ENCODE peak calls at places on chromosomes 1 and 21, in five cellular contexts. E is keratinocyte, H is DND-41, U is neural progenitor cell, K is fibroblast of lung. F is an unnamed sample.
A peak's percentile ranks its signal among the peaks of the same experiment; 100 is the strongest.

GRCh38 chr21:38804617-38805281 is 980 bp upstream of the ETS2 start:
- DNase-seq in E (no peak), H (peak; percentile 22), U (no peak), K (peak; percentile 61), F (peak; percentile 84)

GRCh38 chr1:93905734-93906133 is 3.5 kb downstream of the GCLM start:
- DNase-seq in E (no peak), H (no peak), U (no peak), K (peak; percentile 43), F (no peak)

GRCh38 chr21:42664614-42665013 is 11.2 kb downstream of the PDE9A start:
- DNase-seq in E (no peak), H (no peak), U (no peak), K (no peak), F (no peak)

GRCh38 chr1:181135462-181135781 is 46.9 kb downstream of the IER5 start:
- DNase-seq in E (no peak), H (peak; percentile 53), U (no peak), K (peak; percentile 56), F (no peak)

GRCh38 chr1:160522622-160523345 is at the start of gene SLAMF6:
- DNase-seq in E (no peak), H (no peak), U (no peak), K (no peak), F (no peak)

GRCh38 chr1:191641420-191642215 is 516.6 kb upstream of the RGS18 start:
- DNase-seq in E (no peak), H (no peak), U (no peak), K (peak; percentile 15), F (no peak)

GRCh38 chr1:37850352-37850955 is 8.9 kb downstream of the MTF1 start:
- DNase-seq in E (no peak), H (no peak), U (no peak), K (no peak), F (no peak)

GRCh38 chr1:204746838-204747442 is 61.4 kb upstream of the LRRN2 start:
- DNase-seq in E (no peak), H (peak; percentile 54), U (peak; percentile 70), K (peak; percentile 42), F (peak; percentile 84)

GRCh38 chr1:6873298-6874015 is 88.2 kb downstream of the CAMTA1 start:
- DNase-seq in E (no peak), H (no peak), U (peak; percentile 19), K (peak; percentile 59), F (no peak)

GRCh38 chr21:37045139-37045538 is 27.7 kb downstream of the PIGP start:
- DNase-seq in E (no peak), H (peak; percentile 76), U (no peak), K (no peak), F (no peak)

GRCh38 chr21:46048926-46049889 is 48.7 kb upstream of the COL6A2 start:
- DNase-seq in E (peak; percentile 19), H (no peak), U (no peak), K (peak; percentile 100), F (no peak)

GRCh38 chr1:76867342-76868130 is at the start of gene ST6GALNAC5:
- DNase-seq in E (no peak), H (no peak), U (peak; percentile 86), K (peak; percentile 38), F (peak; percentile 77)

GRCh38 chr1:166884040-166884642 is 8.1 kb upstream of the TADA1 start:
- DNase-seq in E (no peak), H (no peak), U (peak; percentile 89), K (no peak), F (peak; percentile 96)

GRCh38 chr1:114229368-114229767 is 75.7 kb upstream of the SYT6 start:
- DNase-seq in E (no peak), H (no peak), U (no peak), K (no peak), F (no peak)

GRCh38 chr1:108050911-108051624 is 86.1 kb upstream of the VAV3 start:
- DNase-seq in E (no peak), H (peak; percentile 46), U (no peak), K (no peak), F (peak; percentile 62)

GRCh38 chr1:70429219-70429618 is 18.2 kb downstream of the CTH start:
- DNase-seq in E (no peak), H (no peak), U (no peak), K (peak; percentile 49), F (no peak)

GRCh38 chr1:31224102-31224501 is 15.6 kb downstream of the NKAIN1 start:
- DNase-seq in E (no peak), H (no peak), U (no peak), K (no peak), F (no peak)

GRCh38 chr21:25360593-25360992 is 246.7 kb downstream of the MRPL39 start:
- DNase-seq in E (no peak), H (no peak), U (no peak), K (no peak), F (no peak)

DNA sequence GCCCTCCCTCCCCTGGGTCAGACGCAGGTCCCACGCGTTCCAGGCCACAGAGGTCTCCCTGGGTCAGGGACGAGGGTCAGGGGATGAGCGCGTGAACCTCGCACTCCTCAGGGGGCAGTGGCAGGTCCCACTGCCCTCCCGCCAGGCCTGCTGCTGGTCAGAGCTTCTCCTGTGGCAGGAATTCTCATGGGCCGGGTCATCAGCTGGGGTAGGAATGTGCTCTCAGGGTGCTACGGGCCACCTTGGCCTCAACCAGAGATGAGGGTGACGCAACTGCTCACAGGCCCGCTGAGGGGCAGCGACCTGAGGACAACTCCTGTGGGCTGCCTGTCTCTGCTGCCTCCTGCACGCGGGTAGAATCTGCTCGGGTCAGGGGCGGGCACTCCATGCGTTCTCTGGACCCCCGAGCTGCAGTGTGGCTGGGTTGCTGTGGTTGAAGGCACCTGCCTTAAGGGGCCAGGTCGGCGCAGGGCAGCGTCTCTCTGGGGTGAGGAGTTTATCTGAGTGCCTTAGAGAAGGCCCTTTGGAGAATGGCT is 128.8 kb downstream of the PRDM16 start:
- DNase-seq in E (no peak), H (no peak), U (no peak), K (no peak), F (no peak)
- TF ChIP-seq CTCF in E (no peak), H (no peak), U (no peak), K (no peak), F (no peak)

GRCh38 chr1:36665478-36666080 is 182.9 kb upstream of the CSF3R start:
- DNase-seq in E (no peak), H (no peak), U (no peak), K (no peak), F (no peak)
- H3K27ac ChIP-seq in E (no peak overlapping the region), H (no peak overlapping the region), U (no peak overlapping the region), K (no peak overlapping the region), F (no peak overlapping the region)

GRCh38 chr1:21906173-21907078 is 30.7 kb downstream of the HSPG2 start:
- DNase-seq in E (no peak), H (no peak), U (no peak), K (peak; percentile 51), F (no peak)

GRCh38 chr1:21903638-21904474 is 33.3 kb downstream of the HSPG2 start:
- DNase-seq in E (no peak), H (no peak), U (no peak), K (no peak), F (no peak)

GRCh38 chr1:21904475-21904724 is 32.7 kb downstream of the HSPG2 start:
- DNase-seq in E (no peak), H (no peak), U (no peak), K (no peak), F (no peak)

GRCh38 chr1:21907079-21907418 is 30.1 kb downstream of the HSPG2 start:
- DNase-seq in E (no peak), H (no peak), U (no peak), K (no peak), F (no peak)

GRCh38 chr1:21904725-21905520 is 32.2 kb downstream of the HSPG2 start:
- DNase-seq in E (peak; percentile 69), H (no peak), U (no peak), K (peak; percentile 50), F (no peak)
- H3K9ac ChIP-seq in E (peak overlapping the region; percentile 44), H (no peak overlapping the region), U (no peak overlapping the region), K (no peak overlapping the region), F (no peak overlapping the region)

DNA sequence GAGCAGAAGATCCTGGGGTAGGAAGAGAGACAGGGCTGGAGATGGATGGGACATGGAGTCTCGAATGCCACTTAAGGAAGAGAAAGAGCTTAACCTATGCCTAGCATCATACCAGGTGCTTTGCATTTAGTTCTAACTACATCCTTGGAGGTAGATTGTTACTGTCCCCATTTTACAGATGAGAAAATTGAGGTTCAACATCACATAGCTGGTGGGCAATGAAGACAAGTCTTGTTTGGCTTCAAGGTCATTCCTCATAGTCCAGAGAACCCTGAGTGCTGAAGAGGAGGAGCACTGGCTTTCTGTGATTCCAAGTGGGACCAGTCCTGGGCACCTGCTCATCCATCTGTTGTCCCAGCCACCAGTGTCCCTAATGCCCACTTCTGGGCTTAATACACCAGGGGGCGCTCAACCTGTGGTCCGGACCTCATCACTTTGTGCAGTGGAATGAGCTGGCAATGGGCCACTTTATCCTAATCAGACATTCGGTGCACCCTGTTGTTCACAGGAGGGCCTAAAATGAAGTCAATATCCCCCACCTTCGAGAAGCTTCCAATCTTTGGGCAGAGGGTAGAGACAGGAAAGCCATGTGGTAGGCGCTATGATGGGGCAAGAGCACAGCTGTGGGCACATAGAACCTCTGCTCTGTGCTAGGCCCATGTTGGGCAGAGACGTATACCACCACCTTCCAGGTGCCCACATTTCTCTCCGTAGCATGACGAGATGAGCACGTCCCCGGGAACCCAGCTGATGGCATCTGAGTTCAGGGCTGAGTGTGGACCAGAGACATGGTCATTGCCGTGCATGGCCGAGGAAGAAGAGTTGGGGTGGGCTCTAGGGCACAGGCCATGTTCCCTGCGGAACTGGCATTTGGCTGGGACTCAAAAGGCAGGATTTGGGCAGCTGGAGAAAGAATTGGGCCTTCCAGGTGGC is 9.2 kb downstream of the RPS6KA1 start:
- DNase-seq in E (no peak), H (peak; percentile 54), U (peak; percentile 64), K (peak; percentile 32), F (peak; percentile 88)
- TF ChIP-seq CTCF in E (peak; percentile 70), H (peak; percentile 65), U (peak; percentile 60), K (peak; percentile 44), F (peak; percentile 79)

GRCh38 chr1:28244549-28245251 is 8.8 kb downstream of the ATP5IF1 start:
- DNase-seq in E (no peak), H (no peak), U (no peak), K (no peak), F (no peak)
- H3K27ac ChIP-seq in E (no peak overlapping the region), H (no peak overlapping the region), U (no peak overlapping the region), K (no peak overlapping the region), F (no peak overlapping the region)